ENCODE peak calls at places on chromosomes 1 and 21, in four cellular contexts. One of them, this sample, is unnamed.

GRCh38 chr1:41241748-41242644 is at the start of gene SCMH1:
- DNase-seq in Ammon's horn: peak; percentile 24
- DNase-seq in stimulated activated CD8-positive, alpha-beta memory T cell treated with anti-CD3 and anti-CD28 coated beads, Interleukin-7, amount 100 ng/mL, for 1 hour: peak; percentile 12
- DNase-seq in NCI-H1092: peak; percentile 44
- DNase-seq in this sample: peak; percentile 72

GRCh38 chr1:34165422-34165921 is 442 bp upstream of the CSMD2 start:
- DNase-seq in Ammon's horn: peak; percentile 15
- DNase-seq in stimulated activated CD8-positive, alpha-beta memory T cell treated with anti-CD3 and anti-CD28 coated beads, Interleukin-7, amount 100 ng/mL, for 1 hour: no peak
- DNase-seq in NCI-H1092: no peak
- DNase-seq in this sample: peak; percentile 32

GRCh38 chr1:21721271-21721985 is 52.3 kb upstream of the RAP1GAP start:
- DNase-seq in Ammon's horn: no peak
- DNase-seq in stimulated activated CD8-positive, alpha-beta memory T cell treated with anti-CD3 and anti-CD28 coated beads, Interleukin-7, amount 100 ng/mL, for 1 hour: no peak
- DNase-seq in NCI-H1092: no peak
- DNase-seq in this sample: no peak

GRCh38 chr1:29237906-29238600 is 1.7 kb downstream of the PTPRU start:
- DNase-seq in Ammon's horn: no peak
- DNase-seq in stimulated activated CD8-positive, alpha-beta memory T cell treated with anti-CD3 and anti-CD28 coated beads, Interleukin-7, amount 100 ng/mL, for 1 hour: no peak
- DNase-seq in NCI-H1092: no peak
- DNase-seq in this sample: no peak

GRCh38 chr1:52288286-52288685 is 77.7 kb downstream of the CC2D1B start:
- DNase-seq in Ammon's horn: no peak
- DNase-seq in stimulated activated CD8-positive, alpha-beta memory T cell treated with anti-CD3 and anti-CD28 coated beads, Interleukin-7, amount 100 ng/mL, for 1 hour: no peak
- DNase-seq in NCI-H1092: no peak
- DNase-seq in this sample: no peak

GRCh38 chr21:26288033-26288432 is 117.5 kb upstream of the APP start:
- DNase-seq in Ammon's horn: no peak
- DNase-seq in stimulated activated CD8-positive, alpha-beta memory T cell treated with anti-CD3 and anti-CD28 coated beads, Interleukin-7, amount 100 ng/mL, for 1 hour: no peak
- DNase-seq in NCI-H1092: no peak
- DNase-seq in this sample: no peak

GRCh38 chr1:48767957-48768510 is 8.7 kb downstream of the BEND5 start:
- DNase-seq in Ammon's horn: no peak
- DNase-seq in stimulated activated CD8-positive, alpha-beta memory T cell treated with anti-CD3 and anti-CD28 coated beads, Interleukin-7, amount 100 ng/mL, for 1 hour: no peak
- DNase-seq in NCI-H1092: no peak
- DNase-seq in this sample: no peak

GRCh38 chr1:204628868-204629267 is 56.7 kb downstream of the LRRN2 start:
- DNase-seq in Ammon's horn: no peak
- DNase-seq in stimulated activated CD8-positive, alpha-beta memory T cell treated with anti-CD3 and anti-CD28 coated beads, Interleukin-7, amount 100 ng/mL, for 1 hour: no peak
- DNase-seq in NCI-H1092: no peak
- DNase-seq in this sample: no peak

GRCh38 chr1:228464487-228464983 is 22.6 kb upstream of the RNF187 start:
- DNase-seq in Ammon's horn: peak; percentile 89
- DNase-seq in stimulated activated CD8-positive, alpha-beta memory T cell treated with anti-CD3 and anti-CD28 coated beads, Interleukin-7, amount 100 ng/mL, for 1 hour: peak; percentile 68
- DNase-seq in NCI-H1092: peak; percentile 94
- DNase-seq in this sample: peak; percentile 73

GRCh38 chr1:21406659-21407058 is 33.3 kb upstream of the NBPF3 start:
- DNase-seq in Ammon's horn: no peak
- DNase-seq in stimulated activated CD8-positive, alpha-beta memory T cell treated with anti-CD3 and anti-CD28 coated beads, Interleukin-7, amount 100 ng/mL, for 1 hour: no peak
- DNase-seq in NCI-H1092: no peak
- DNase-seq in this sample: no peak

GRCh38 chr1:55363261-55363660 is 148.1 kb upstream of the USP24 start:
- DNase-seq in Ammon's horn: no peak
- DNase-seq in stimulated activated CD8-positive, alpha-beta memory T cell treated with anti-CD3 and anti-CD28 coated beads, Interleukin-7, amount 100 ng/mL, for 1 hour: no peak
- DNase-seq in NCI-H1092: no peak
- DNase-seq in this sample: no peak

GRCh38 chr1:207124389-207124788 is 20.4 kb downstream of the C4BPA start:
- DNase-seq in Ammon's horn: no peak
- DNase-seq in stimulated activated CD8-positive, alpha-beta memory T cell treated with anti-CD3 and anti-CD28 coated beads, Interleukin-7, amount 100 ng/mL, for 1 hour: no peak
- DNase-seq in NCI-H1092: no peak
- DNase-seq in this sample: no peak

GRCh38 chr1:205569411-205570172 is 62.2 kb downstream of the ELK4 start:
- DNase-seq in Ammon's horn: peak; percentile 27
- DNase-seq in stimulated activated CD8-positive, alpha-beta memory T cell treated with anti-CD3 and anti-CD28 coated beads, Interleukin-7, amount 100 ng/mL, for 1 hour: no peak
- DNase-seq in NCI-H1092: no peak
- DNase-seq in this sample: no peak

GRCh38 chr1:76023669-76024407 is 50.7 kb upstream of the ST6GALNAC3 start:
- DNase-seq in Ammon's horn: no peak
- DNase-seq in stimulated activated CD8-positive, alpha-beta memory T cell treated with anti-CD3 and anti-CD28 coated beads, Interleukin-7, amount 100 ng/mL, for 1 hour: no peak
- DNase-seq in NCI-H1092: no peak
- DNase-seq in this sample: no peak

GRCh38 chr1:59752556-59753412 is 62.0 kb upstream of the HOOK1 start:
- DNase-seq in Ammon's horn: peak; percentile 72
- DNase-seq in stimulated activated CD8-positive, alpha-beta memory T cell treated with anti-CD3 and anti-CD28 coated beads, Interleukin-7, amount 100 ng/mL, for 1 hour: no peak
- DNase-seq in NCI-H1092: no peak
- DNase-seq in this sample: no peak

GRCh38 chr1:68378296-68379084 is 71.3 kb downstream of the RPE65 start:
- DNase-seq in Ammon's horn: no peak
- DNase-seq in stimulated activated CD8-positive, alpha-beta memory T cell treated with anti-CD3 and anti-CD28 coated beads, Interleukin-7, amount 100 ng/mL, for 1 hour: no peak
- DNase-seq in NCI-H1092: no peak
- DNase-seq in this sample: no peak

GRCh38 chr1:31879981-31880608 is 58.1 kb downstream of the PTP4A2 start:
- DNase-seq in Ammon's horn: no peak
- DNase-seq in stimulated activated CD8-positive, alpha-beta memory T cell treated with anti-CD3 and anti-CD28 coated beads, Interleukin-7, amount 100 ng/mL, for 1 hour: no peak
- DNase-seq in NCI-H1092: no peak
- DNase-seq in this sample: no peak

GRCh38 chr1:30807318-30808066 is 49.9 kb upstream of the LAPTM5 start:
- DNase-seq in Ammon's horn: no peak
- DNase-seq in stimulated activated CD8-positive, alpha-beta memory T cell treated with anti-CD3 and anti-CD28 coated beads, Interleukin-7, amount 100 ng/mL, for 1 hour: no peak
- DNase-seq in NCI-H1092: peak; percentile 81
- DNase-seq in this sample: peak; percentile 87

GRCh38 chr1:209041936-209042335 is 541.6 kb upstream of the CAMK1G start:
- DNase-seq in Ammon's horn: no peak
- DNase-seq in stimulated activated CD8-positive, alpha-beta memory T cell treated with anti-CD3 and anti-CD28 coated beads, Interleukin-7, amount 100 ng/mL, for 1 hour: no peak
- DNase-seq in NCI-H1092: no peak
- DNase-seq in this sample: no peak

GRCh38 chr1:21318057-21318713 is 27.9 kb upstream of the ECE1 start:
- DNase-seq in Ammon's horn: no peak
- DNase-seq in stimulated activated CD8-positive, alpha-beta memory T cell treated with anti-CD3 and anti-CD28 coated beads, Interleukin-7, amount 100 ng/mL, for 1 hour: no peak
- DNase-seq in NCI-H1092: no peak
- DNase-seq in this sample: no peak

GRCh38 chr1:56456426-56457101 is 122.8 kb downstream of the PLPP3 start:
- DNase-seq in Ammon's horn: no peak
- DNase-seq in stimulated activated CD8-positive, alpha-beta memory T cell treated with anti-CD3 and anti-CD28 coated beads, Interleukin-7, amount 100 ng/mL, for 1 hour: no peak
- DNase-seq in NCI-H1092: no peak
- DNase-seq in this sample: no peak

GRCh38 chr1:108708726-108709660 is 3.7 kb upstream of the FNDC7 start:
- DNase-seq in Ammon's horn: no peak
- DNase-seq in stimulated activated CD8-positive, alpha-beta memory T cell treated with anti-CD3 and anti-CD28 coated beads, Interleukin-7, amount 100 ng/mL, for 1 hour: peak; percentile 24
- DNase-seq in NCI-H1092: no peak
- DNase-seq in this sample: no peak

GRCh38 chr1:230568008-230568407 is 74.3 kb upstream of the COG2 start:
- DNase-seq in Ammon's horn: peak; percentile 35
- DNase-seq in stimulated activated CD8-positive, alpha-beta memory T cell treated with anti-CD3 and anti-CD28 coated beads, Interleukin-7, amount 100 ng/mL, for 1 hour: no peak
- DNase-seq in NCI-H1092: no peak
- DNase-seq in this sample: no peak

GRCh38 chr1:154141240-154141639 is 13.6 kb downstream of the NUP210L start:
- DNase-seq in Ammon's horn: no peak
- DNase-seq in stimulated activated CD8-positive, alpha-beta memory T cell treated with anti-CD3 and anti-CD28 coated beads, Interleukin-7, amount 100 ng/mL, for 1 hour: no peak
- DNase-seq in NCI-H1092: no peak
- DNase-seq in this sample: no peak

GRCh38 chr1:85494957-85495266 is 30.0 kb upstream of the DDAH1 start:
- DNase-seq in Ammon's horn: peak; percentile 10
- DNase-seq in stimulated activated CD8-positive, alpha-beta memory T cell treated with anti-CD3 and anti-CD28 coated beads, Interleukin-7, amount 100 ng/mL, for 1 hour: no peak
- DNase-seq in NCI-H1092: no peak
- DNase-seq in this sample: no peak

GRCh38 chr1:109767596-109768334 is 4.0 kb upstream of the EPS8L3 start:
- DNase-seq in Ammon's horn: no peak
- DNase-seq in stimulated activated CD8-positive, alpha-beta memory T cell treated with anti-CD3 and anti-CD28 coated beads, Interleukin-7, amount 100 ng/mL, for 1 hour: no peak
- DNase-seq in NCI-H1092: no peak
- DNase-seq in this sample: no peak

GRCh38 chr1:27970401-27970800 is 10.6 kb downstream of the XKR8 start:
- DNase-seq in Ammon's horn: peak; percentile 67
- DNase-seq in stimulated activated CD8-positive, alpha-beta memory T cell treated with anti-CD3 and anti-CD28 coated beads, Interleukin-7, amount 100 ng/mL, for 1 hour: no peak
- DNase-seq in NCI-H1092: no peak
- DNase-seq in this sample: no peak

GRCh38 chr21:40404319-40404906 is 442.5 kb downstream of the DSCAM start:
- DNase-seq in Ammon's horn: no peak
- DNase-seq in stimulated activated CD8-positive, alpha-beta memory T cell treated with anti-CD3 and anti-CD28 coated beads, Interleukin-7, amount 100 ng/mL, for 1 hour: no peak
- DNase-seq in NCI-H1092: peak; percentile 84
- DNase-seq in this sample: peak; percentile 75

GRCh38 chr1:192939440-192939839 is 119.7 kb downstream of the UCHL5 start:
- DNase-seq in Ammon's horn: no peak
- DNase-seq in stimulated activated CD8-positive, alpha-beta memory T cell treated with anti-CD3 and anti-CD28 coated beads, Interleukin-7, amount 100 ng/mL, for 1 hour: no peak
- DNase-seq in NCI-H1092: peak; percentile 18
- DNase-seq in this sample: no peak

GRCh38 chr1:238961790-238962189 is 424.6 kb upstream of the CHRM3 start:
- DNase-seq in Ammon's horn: no peak
- DNase-seq in stimulated activated CD8-positive, alpha-beta memory T cell treated with anti-CD3 and anti-CD28 coated beads, Interleukin-7, amount 100 ng/mL, for 1 hour: no peak
- DNase-seq in NCI-H1092: no peak
- DNase-seq in this sample: no peak

This sample was measured in NCI-H345.